ENCODE peak calls at places on chromosomes 13 and 19, in five cellular contexts. One of them, this sample, is unnamed.

GRCh38 chr13:50230365-50230978 is 215.2 kb downstream of the KCNRG start:
- DNase-seq in transverse colon: no peak
- DNase-seq in DND-41: no peak
- DNase-seq in cardiac fibroblast: peak
- DNase-seq in neural progenitor cell: no peak
- DNase-seq in this sample: no peak

GRCh38 chr19:36027696-36028095 is 5.0 kb downstream of the CLIP3 start:
- DNase-seq in DND-41: no peak
- DNase-seq in neural progenitor cell: no peak
- DNase-seq in transverse colon: no peak
- DNase-seq in cardiac fibroblast: no peak
- DNase-seq in this sample: no peak

GRCh38 chr13:76991796-76992547 is at the start of gene CLN5:
- DNase-seq in neural progenitor cell: peak
- DNase-seq in transverse colon: peak
- DNase-seq in DND-41: peak
- DNase-seq in cardiac fibroblast: peak
- DNase-seq in this sample: peak

GRCh38 chr19:34974631-34975030 is 10.6 kb upstream of the ZNF792 start:
- DNase-seq in DND-41: no peak
- DNase-seq in neural progenitor cell: no peak
- DNase-seq in cardiac fibroblast: peak
- DNase-seq in transverse colon: no peak
- DNase-seq in this sample: no peak

GRCh38 chr19:33434886-33435705 is 61.6 kb downstream of the CEBPG start:
- DNase-seq in neural progenitor cell: peak
- DNase-seq in DND-41: no peak
- DNase-seq in cardiac fibroblast: peak
- DNase-seq in transverse colon: no peak
- DNase-seq in this sample: no peak

GRCh38 chr19:23312515-23312914 is 62.3 kb upstream of the ZNF724 start:
- DNase-seq in DND-41: no peak
- DNase-seq in cardiac fibroblast: no peak
- DNase-seq in neural progenitor cell: no peak
- DNase-seq in transverse colon: no peak
- DNase-seq in this sample: no peak

GRCh38 chr13:43805071-43805468 is 18.3 kb upstream of the ENOX1 start:
- DNase-seq in transverse colon: no peak
- DNase-seq in DND-41: no peak
- DNase-seq in neural progenitor cell: no peak
- DNase-seq in cardiac fibroblast: peak
- DNase-seq in this sample: peak

GRCh38 chr19:47158879-47159509 is 28.4 kb downstream of the SAE1 start:
- DNase-seq in DND-41: peak
- DNase-seq in neural progenitor cell: no peak
- DNase-seq in cardiac fibroblast: peak
- DNase-seq in transverse colon: no peak
- DNase-seq in this sample: no peak

GRCh38 chr13:48078251-48078656 is 16.6 kb downstream of the MED4 start:
- DNase-seq in cardiac fibroblast: no peak
- DNase-seq in neural progenitor cell: no peak
- DNase-seq in transverse colon: peak
- DNase-seq in DND-41: peak
- DNase-seq in this sample: peak

GRCh38 chr13:76836311-76836710 is 49.9 kb downstream of the KCTD12 start:
- DNase-seq in cardiac fibroblast: no peak
- DNase-seq in DND-41: no peak
- DNase-seq in transverse colon: no peak
- DNase-seq in neural progenitor cell: no peak
- DNase-seq in this sample: no peak

GRCh38 chr13:37138169-37138568 is 32.7 kb upstream of the CSNK1A1L start:
- DNase-seq in DND-41: no peak
- DNase-seq in neural progenitor cell: no peak
- DNase-seq in transverse colon: no peak
- DNase-seq in cardiac fibroblast: peak
- DNase-seq in this sample: no peak

GRCh38 chr13:85538957-85539356 is 260.3 kb downstream of the SLITRK6 start:
- DNase-seq in cardiac fibroblast: no peak
- DNase-seq in neural progenitor cell: no peak
- DNase-seq in DND-41: no peak
- DNase-seq in transverse colon: no peak
- DNase-seq in this sample: no peak

GRCh38 chr19:37692956-37693660 is 26.5 kb downstream of the ZNF607 start:
- DNase-seq in cardiac fibroblast: no peak
- DNase-seq in transverse colon: no peak
- DNase-seq in DND-41: no peak
- DNase-seq in neural progenitor cell: no peak
- DNase-seq in this sample: no peak

GRCh38 chr13:102774210-102774560 is 599 bp upstream of the TEX30 start:
- DNase-seq in cardiac fibroblast: no peak
- DNase-seq in neural progenitor cell: no peak
- DNase-seq in DND-41: no peak
- DNase-seq in transverse colon: no peak
- DNase-seq in this sample: no peak

GRCh38 chr19:39599116-39599515 is 3.2 kb upstream of the LGALS13 start:
- DNase-seq in transverse colon: no peak
- DNase-seq in cardiac fibroblast: peak
- DNase-seq in DND-41: peak
- DNase-seq in neural progenitor cell: peak
- DNase-seq in this sample: peak

GRCh38 chr19:45901912-45902650 is at the start of gene MYPOP:
- DNase-seq in DND-41: peak
- DNase-seq in neural progenitor cell: peak
- DNase-seq in cardiac fibroblast: no peak
- DNase-seq in transverse colon: no peak
- DNase-seq in this sample: no peak

GRCh38 chr19:17703823-17704463 is 15.3 kb upstream of the MAP1S start:
- DNase-seq in neural progenitor cell: peak
- DNase-seq in transverse colon: peak
- DNase-seq in cardiac fibroblast: peak
- DNase-seq in DND-41: peak
- DNase-seq in this sample: peak

GRCh38 chr13:28204690-28205443 is 66.5 kb downstream of the PAN3 start:
- DNase-seq in transverse colon: no peak
- DNase-seq in cardiac fibroblast: no peak
- DNase-seq in DND-41: no peak
- DNase-seq in neural progenitor cell: no peak
- DNase-seq in this sample: peak

GRCh38 chr13:59747529-59747928 is 416.2 kb downstream of the DIAPH3 start:
- DNase-seq in transverse colon: no peak
- DNase-seq in neural progenitor cell: peak
- DNase-seq in cardiac fibroblast: no peak
- DNase-seq in DND-41: no peak
- DNase-seq in this sample: peak

GRCh38 chr19:53103903-53104203 is 631 bp upstream of the ZNF160 start:
- DNase-seq in neural progenitor cell: no peak
- DNase-seq in DND-41: no peak
- DNase-seq in cardiac fibroblast: no peak
- DNase-seq in transverse colon: no peak
- DNase-seq in this sample: no peak

GRCh38 chr13:22848539-22849052 is 332.2 kb upstream of the SGCG start:
- DNase-seq in DND-41: no peak
- DNase-seq in cardiac fibroblast: no peak
- DNase-seq in neural progenitor cell: peak
- DNase-seq in transverse colon: no peak
- DNase-seq in this sample: no peak

GRCh38 chr13:43933378-43933777 is 53.7 kb downstream of the LACC1 start:
- DNase-seq in transverse colon: no peak
- DNase-seq in neural progenitor cell: no peak
- DNase-seq in cardiac fibroblast: no peak
- DNase-seq in DND-41: no peak
- DNase-seq in this sample: peak

GRCh38 chr13:114166381-114167131 is 12.5 kb upstream of the CFAP97D2 start:
- DNase-seq in neural progenitor cell: no peak
- DNase-seq in cardiac fibroblast: no peak
- DNase-seq in DND-41: no peak
- DNase-seq in transverse colon: no peak
- DNase-seq in this sample: no peak

GRCh38 chr19:41263042-41263849 is 926 bp upstream of the HNRNPUL1 start:
- DNase-seq in cardiac fibroblast: peak
- DNase-seq in neural progenitor cell: peak
- DNase-seq in transverse colon: peak
- DNase-seq in DND-41: peak
- DNase-seq in this sample: peak
- H3K4me3 ChIP-seq in cardiac fibroblast: peak
- H3K4me3 ChIP-seq in neural progenitor cell: peak
- H3K4me3 ChIP-seq in transverse colon: peak
- H3K4me3 ChIP-seq in DND-41: peak
- H3K4me3 ChIP-seq in this sample: peak

GRCh38 chr13:51644649-51645048 is 60.4 kb downstream of the WDFY2 start:
- DNase-seq in transverse colon: no peak
- DNase-seq in cardiac fibroblast: peak
- DNase-seq in DND-41: no peak
- DNase-seq in neural progenitor cell: no peak
- DNase-seq in this sample: peak

GRCh38 chr13:51643882-51644281 is 59.6 kb downstream of the WDFY2 start:
- DNase-seq in DND-41: no peak
- DNase-seq in cardiac fibroblast: peak
- DNase-seq in transverse colon: no peak
- DNase-seq in neural progenitor cell: no peak
- DNase-seq in this sample: no peak

GRCh38 chr13:51646041-51646670 is 61.9 kb downstream of the WDFY2 start:
- DNase-seq in transverse colon: no peak
- DNase-seq in neural progenitor cell: peak
- DNase-seq in DND-41: no peak
- DNase-seq in cardiac fibroblast: no peak
- DNase-seq in this sample: no peak

GRCh38 chr13:51647067-51647466 is 62.8 kb downstream of the WDFY2 start:
- DNase-seq in cardiac fibroblast: no peak
- DNase-seq in transverse colon: no peak
- DNase-seq in DND-41: no peak
- DNase-seq in neural progenitor cell: no peak
- DNase-seq in this sample: no peak

GRCh38 chr13:51645154-51645650 is 60.9 kb downstream of the WDFY2 start:
- DNase-seq in transverse colon: no peak
- DNase-seq in cardiac fibroblast: peak
- DNase-seq in DND-41: peak
- DNase-seq in neural progenitor cell: no peak
- DNase-seq in this sample: peak
- TF ChIP-seq CTCF in transverse colon: no peak
- TF ChIP-seq CTCF in cardiac fibroblast: no peak
- TF ChIP-seq CTCF in DND-41: no peak
- TF ChIP-seq CTCF in neural progenitor cell: no peak
- TF ChIP-seq CTCF in this sample: no peak

GRCh38 chr19:58535857-58536256 is 8.0 kb upstream of the TRIM28 start:
- DNase-seq in transverse colon: no peak
- DNase-seq in cardiac fibroblast: no peak
- DNase-seq in neural progenitor cell: no peak
- DNase-seq in DND-41: no peak
- DNase-seq in this sample: no peak

GRCh38 chr19:58536852-58537798 is 6.7 kb upstream of the TRIM28 start:
- DNase-seq in neural progenitor cell: no peak
- DNase-seq in DND-41: no peak
- DNase-seq in transverse colon: no peak
- DNase-seq in cardiac fibroblast: no peak
- DNase-seq in this sample: no peak

GRCh38 chr19:58543826-58544590 is at the start of gene TRIM28:
- DNase-seq in cardiac fibroblast: peak
- DNase-seq in DND-41: peak
- DNase-seq in transverse colon: peak
- DNase-seq in neural progenitor cell: peak
- DNase-seq in this sample: peak

DNA sequence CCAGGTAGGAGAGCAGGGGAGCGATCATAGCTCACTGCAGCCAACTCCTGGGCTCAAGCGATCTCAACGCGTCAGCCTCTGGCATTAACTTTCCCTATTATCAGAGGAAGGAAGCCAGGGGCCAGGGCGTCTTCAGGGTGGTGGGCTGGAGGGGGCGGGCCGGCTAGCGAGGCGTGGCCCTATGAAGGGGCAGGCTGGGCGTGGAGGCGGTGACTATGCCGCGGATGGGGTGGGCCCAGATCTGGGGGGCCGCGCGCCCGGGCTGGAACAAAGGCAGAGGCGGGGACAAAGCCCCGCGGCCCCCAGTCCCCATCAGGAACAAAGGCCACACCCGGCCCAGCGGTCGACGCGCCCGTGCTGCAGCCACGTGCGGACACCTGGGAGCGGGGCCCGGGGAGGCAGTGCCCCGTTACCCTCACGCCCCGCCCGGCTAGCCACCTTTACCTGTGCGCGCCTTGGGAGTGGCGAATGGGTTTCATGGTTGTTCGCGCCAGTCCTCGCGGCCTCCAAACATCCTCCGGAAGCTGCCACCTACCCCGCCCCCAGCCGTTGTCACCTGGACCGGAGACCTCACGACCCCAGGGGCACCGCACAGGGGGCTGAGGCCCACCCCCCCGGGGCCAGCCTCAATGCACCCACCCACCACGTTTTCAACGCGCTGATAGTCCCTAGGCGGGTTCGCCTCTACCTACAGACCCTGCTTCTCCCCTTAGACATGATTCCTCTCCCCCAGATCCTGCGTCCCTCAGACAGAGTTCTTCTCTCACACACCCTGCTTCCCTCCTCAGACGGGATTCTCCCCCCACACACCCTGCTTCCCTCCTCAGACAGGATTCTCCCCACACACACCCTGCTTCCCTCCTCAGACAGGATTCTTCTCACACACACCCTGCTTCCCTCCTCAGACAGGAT is 5.4 kb upstream of the TRIM28 start:
- DNase-seq in transverse colon: no peak
- DNase-seq in neural progenitor cell: peak
- DNase-seq in cardiac fibroblast: no peak
- DNase-seq in DND-41: peak
- DNase-seq in this sample: peak
- H3K4me3 ChIP-seq in transverse colon: peak
- H3K4me3 ChIP-seq in neural progenitor cell: peak
- H3K4me3 ChIP-seq in cardiac fibroblast: peak
- H3K4me3 ChIP-seq in DND-41: peak
- H3K4me3 ChIP-seq in this sample: peak

GRCh38 chr19:13979224-13979623 is 26.9 kb downstream of the RFX1 start:
- DNase-seq in transverse colon: no peak
- DNase-seq in neural progenitor cell: peak
- DNase-seq in DND-41: no peak
- DNase-seq in cardiac fibroblast: no peak
- DNase-seq in this sample: no peak

GRCh38 chr19:13981467-13981866 is 24.7 kb downstream of the RFX1 start:
- DNase-seq in cardiac fibroblast: no peak
- DNase-seq in neural progenitor cell: no peak
- DNase-seq in transverse colon: no peak
- DNase-seq in DND-41: no peak
- DNase-seq in this sample: no peak

GRCh38 chr19:13981021-13981420 is 25.1 kb downstream of the RFX1 start:
- DNase-seq in transverse colon: no peak
- DNase-seq in neural progenitor cell: no peak
- DNase-seq in cardiac fibroblast: no peak
- DNase-seq in DND-41: no peak
- DNase-seq in this sample: no peak

GRCh38 chr19:13979686-13980085 is 26.4 kb downstream of the RFX1 start:
- DNase-seq in neural progenitor cell: no peak
- DNase-seq in cardiac fibroblast: no peak
- DNase-seq in transverse colon: no peak
- DNase-seq in DND-41: no peak
- DNase-seq in this sample: no peak

DNA sequence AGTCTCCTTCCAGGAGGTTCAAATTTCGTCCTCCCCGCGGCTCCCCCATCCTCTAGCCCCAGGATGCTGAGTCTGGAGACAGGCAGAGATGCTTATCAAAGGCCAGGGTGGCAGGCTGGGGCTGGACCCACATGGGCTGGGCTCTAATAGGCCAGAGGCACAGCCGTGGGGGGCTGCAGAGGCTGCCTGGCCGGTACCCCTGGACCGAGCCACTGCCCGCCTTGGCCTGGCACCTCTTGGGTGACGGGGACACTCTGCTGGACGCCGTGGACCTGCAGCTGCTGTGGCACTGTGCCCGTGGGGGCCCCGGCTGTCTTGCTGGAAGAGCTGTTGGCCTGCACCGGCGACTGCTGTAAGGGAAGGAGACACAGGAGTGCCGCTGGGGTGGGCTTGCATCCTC is 25.8 kb downstream of the RFX1 start:
- DNase-seq in neural progenitor cell: no peak
- DNase-seq in cardiac fibroblast: no peak
- DNase-seq in transverse colon: no peak
- DNase-seq in DND-41: no peak
- DNase-seq in this sample: no peak
- TF ChIP-seq CTCF in neural progenitor cell: no peak
- TF ChIP-seq CTCF in cardiac fibroblast: no peak
- TF ChIP-seq CTCF in transverse colon: no peak
- TF ChIP-seq CTCF in DND-41: no peak
- TF ChIP-seq CTCF in this sample: no peak